ENCODE peak calls at places on chromosomes 6 and 20, in ten cellular contexts. Y is ovary, M is heart left ventricle, D is IMR-90, Z is A549, H is NB4, C is transverse colon, I is lower leg skin, F is prostate gland, T is adrenal gland. O is an unnamed sample.

GRCh38 chr20:58921564-58921963 is 59.5 kb upstream of the NELFCD start:
- DNase-seq in F (no peak), T (no peak), M (no peak), I (no peak), D (no peak), Z (no peak), Y (no peak), C (no peak), H (no peak), O (no peak)

GRCh38 chr6:44090465-44090864 is 36.8 kb downstream of the MRPL14 start:
- DNase-seq in D (no peak), H (no peak), M (no peak), Z (no peak), C (no peak), F (no peak), Y (no peak), T (no peak), I (no peak), O (no peak)

GRCh38 chr20:58871533-58872102 is 19.1 kb downstream of the GNAS start:
- DNase-seq in F (no peak), T (no peak), Y (no peak), I (no peak), H (no peak), C (no peak), M (no peak), Z (no peak), D (no peak), O (no peak)

GRCh38 chr6:1695546-1696494 is 86.1 kb downstream of the FOXC1 start:
- DNase-seq in M (no peak), I (no peak), F (no peak), Z (no peak), H (no peak), D (no peak), T (no peak), C (no peak), Y (no peak), O (no peak)

GRCh38 chr6:52416629-52417151 is 3.5 kb upstream of the EFHC1 start:
- DNase-seq in C (no peak), Y (no peak), Z (peak), F (peak), H (peak), M (no peak), I (peak), D (peak), T (no peak), O (peak)

GRCh38 chr6:125824946-125825786 is 34.4 kb downstream of the NCOA7 start:
- DNase-seq in H (no peak), T (no peak), D (no peak), I (no peak), M (no peak), Y (no peak), Z (no peak), F (no peak), C (no peak), O (no peak)

GRCh38 chr20:58143531-58143930 is 84.9 kb downstream of the ANKRD60 start:
- DNase-seq in I (no peak), Z (no peak), H (no peak), D (no peak), F (no peak), M (no peak), T (no peak), C (no peak), Y (no peak), O (no peak)

GRCh38 chr20:33433465-33433864 is 10.1 kb downstream of the SNTA1 start:
- DNase-seq in C (no peak), F (no peak), Y (no peak), I (no peak), D (no peak), H (no peak), M (peak), Z (no peak), T (peak), O (no peak)

GRCh38 chr6:14280006-14280510 is 162.5 kb downstream of the CD83 start:
- DNase-seq in T (no peak), I (no peak), F (no peak), Y (no peak), H (no peak), M (no peak), D (no peak), C (no peak), Z (no peak), O (no peak)

GRCh38 chr6:73956305-73956704 is 260.3 kb downstream of the CD109 start:
- DNase-seq in C (no peak), Z (no peak), T (no peak), M (no peak), D (no peak), I (no peak), F (no peak), H (no peak), Y (no peak), O (no peak)

GRCh38 chr6:71090216-71090615 is 133.4 kb upstream of the B3GAT2 start:
- DNase-seq in I (no peak), D (no peak), M (no peak), H (no peak), F (no peak), Y (no peak), Z (no peak), T (no peak), C (no peak), O (no peak)

GRCh38 chr20:50188287-50188688 is 2.3 kb upstream of the CEBPB start:
- DNase-seq in H (no peak), C (no peak), M (no peak), Y (no peak), D (no peak), Z (no peak), I (no peak), T (no peak), F (no peak), O (no peak)

GRCh38 chr6:42224222-42225042 is 6.8 kb upstream of the MRPS10 start:
- DNase-seq in H (peak), F (no peak), C (no peak), Z (peak), M (no peak), I (no peak), Y (no peak), D (peak), T (no peak), O (peak)

GRCh38 chr6:104949206-104949605 is 7.7 kb upstream of the LIN28B start:
- DNase-seq in I (no peak), Z (no peak), M (no peak), Y (no peak), H (no peak), D (no peak), C (no peak), F (no peak), T (no peak), O (no peak)

GRCh38 chr20:11140359-11140758 is 466.6 kb upstream of the JAG1 start:
- DNase-seq in H (no peak), I (no peak), D (peak), M (no peak), F (no peak), Z (no peak), Y (no peak), C (no peak), T (no peak), O (peak)

GRCh38 chr6:137353842-137354397 is 134.7 kb upstream of the IFNGR1 start:
- DNase-seq in T (no peak), H (no peak), F (no peak), C (no peak), Z (no peak), Y (no peak), I (no peak), M (no peak), D (no peak), O (no peak)

GRCh38 chr20:5191829-5192569 is 65.2 kb downstream of the CDS2 start:
- DNase-seq in Z (peak), D (peak), F (peak), Y (peak), H (peak), I (no peak), M (no peak), T (peak), C (peak), O (peak)

DNA sequence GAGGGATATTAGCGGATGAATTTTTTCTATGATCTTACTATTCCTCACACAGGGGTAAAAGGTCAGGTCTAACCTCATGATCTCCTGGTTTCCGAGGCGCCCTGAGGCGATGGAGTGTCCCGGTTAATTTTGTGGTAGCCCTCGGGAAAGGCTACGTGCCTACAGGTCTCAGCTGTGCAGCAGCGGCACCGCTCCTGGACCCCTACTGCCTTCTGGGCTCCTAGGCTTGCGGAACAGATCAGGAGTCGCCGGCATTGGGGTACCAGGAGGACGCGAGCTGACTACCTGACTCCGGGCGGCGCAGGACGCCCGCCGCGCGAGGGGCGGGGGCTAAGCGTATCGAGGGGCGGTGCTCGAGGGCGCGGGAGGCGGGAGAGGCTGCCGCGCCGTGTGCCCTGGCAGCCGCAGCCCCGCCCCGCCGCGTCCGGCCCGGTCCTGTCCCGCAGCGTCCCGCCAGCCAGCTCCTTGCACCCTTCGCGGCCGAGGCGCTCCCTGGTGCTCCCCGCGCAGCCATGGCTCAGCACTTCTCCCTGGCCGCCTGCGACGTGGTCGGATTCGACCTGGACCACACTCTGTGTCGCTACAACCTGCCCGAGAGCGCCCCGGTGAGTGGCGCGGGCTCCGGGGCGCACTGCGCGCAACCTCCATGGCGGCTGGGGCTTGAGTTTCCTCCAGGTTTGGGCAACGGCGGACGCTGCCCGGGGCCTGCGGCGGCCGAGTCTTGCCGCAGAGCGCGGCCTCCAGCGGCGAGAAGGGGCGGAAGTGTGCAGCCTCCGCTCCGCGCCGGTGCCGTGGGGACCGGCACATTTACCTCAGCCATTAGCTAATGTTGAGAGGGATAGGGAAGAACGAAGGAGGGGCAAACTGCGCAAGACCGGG is at the start of gene NT5DC1:
- DNase-seq in Y (peak), D (peak), M (peak), T (peak), Z (peak), I (peak), F (peak), C (peak), H (peak), O (peak)
- TF ChIP-seq POLR2A in Y (peak), D (no peak), M (no peak), T (peak), Z (peak), I (no peak), F (peak), C (peak), H (peak), O (peak)

DNA sequence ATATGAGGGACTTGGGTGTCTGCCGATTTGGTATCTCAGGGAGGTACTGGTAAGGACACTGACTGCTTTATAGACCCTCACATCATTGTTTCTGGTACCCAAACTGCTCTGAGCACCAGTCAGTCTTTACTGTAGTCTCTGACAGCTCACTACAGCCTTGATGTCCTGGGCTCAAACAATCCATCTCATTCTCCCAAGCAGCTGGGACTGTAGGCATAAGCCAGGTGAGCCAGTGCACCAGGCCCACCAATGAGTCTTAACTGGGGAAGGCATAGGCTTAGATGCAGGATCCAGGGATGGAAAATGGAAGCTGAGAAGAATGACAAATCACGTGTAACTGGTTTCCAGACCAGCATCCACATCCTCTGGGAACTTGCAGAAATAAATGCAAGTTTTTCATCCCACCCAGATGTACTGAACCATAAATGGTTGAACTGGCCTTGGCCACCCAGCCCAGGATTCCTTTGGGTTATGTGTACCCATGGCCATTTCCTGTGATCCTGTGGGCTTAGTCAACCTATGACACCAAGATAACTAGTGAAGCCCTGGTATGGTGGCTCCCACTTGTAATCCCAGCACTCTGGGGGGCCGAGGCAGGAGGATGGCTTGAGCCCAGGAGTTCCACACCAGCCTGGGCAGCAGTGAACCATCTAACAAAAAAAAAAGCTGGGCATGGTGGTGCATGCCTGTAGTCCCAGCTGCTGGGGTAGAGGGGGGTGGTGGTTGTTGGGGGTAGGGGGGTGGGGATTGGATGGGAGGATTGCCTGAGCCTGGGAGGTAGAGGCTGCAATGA is 5.8 kb downstream of the TUBB start:
- DNase-seq in T (no peak), H (peak), D (peak), I (no peak), Y (no peak), F (no peak), Z (no peak), M (no peak), C (no peak), O (no peak)
- TF ChIP-seq POLR2A in T (no peak), H (no peak), D (peak), I (no peak), Y (no peak), F (no peak), Z (no peak), M (no peak), C (no peak), O (no peak)

DNA sequence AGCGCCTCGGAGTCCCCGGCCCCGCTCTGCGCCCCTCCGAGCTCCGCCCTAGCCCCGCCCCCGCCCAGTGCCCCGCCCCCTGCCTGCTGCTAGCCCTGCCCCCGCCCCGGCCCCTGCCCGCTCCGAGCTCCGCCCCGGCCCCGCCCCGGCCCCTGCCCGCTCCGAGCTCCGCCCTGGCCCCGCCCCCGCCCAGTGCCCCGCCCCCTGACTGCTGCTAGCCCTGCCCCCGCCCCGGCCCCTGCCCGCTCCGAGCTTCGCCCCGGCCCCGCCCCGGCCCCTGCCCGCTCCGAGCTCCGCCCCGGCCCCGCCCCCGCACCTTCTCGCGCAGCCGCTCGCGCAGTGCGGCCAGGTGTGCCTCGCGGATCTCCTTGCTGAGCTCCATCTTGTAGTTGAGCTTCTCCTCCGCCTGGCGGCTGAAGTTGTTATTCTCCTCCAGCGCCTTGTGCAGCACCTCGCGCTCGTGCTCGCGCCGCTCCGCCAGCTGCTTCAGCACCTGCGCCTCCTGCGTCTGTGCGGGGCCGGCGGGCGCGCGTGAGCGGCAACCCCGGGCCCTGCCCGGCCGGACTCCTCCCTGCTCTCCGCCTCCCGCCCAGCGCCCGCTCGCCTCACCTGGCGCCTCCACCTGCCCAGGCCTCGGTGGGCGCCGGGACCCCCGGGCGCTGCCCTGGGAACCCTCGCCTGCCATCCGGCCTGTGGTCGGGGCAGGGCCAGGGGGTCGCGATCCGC is 11.3 kb downstream of the STMN3 start:
- DNase-seq in T (peak), M (peak), Y (peak), Z (peak), D (peak), F (peak), I (peak), C (peak), H (peak), O (peak)
- TF ChIP-seq POLR2A in T (no peak), M (no peak), Y (no peak), Z (peak), D (no peak), F (peak), I (no peak), C (no peak), H (no peak), O (no peak)

GRCh38 chr6:146154197-146154596 is 125.3 kb downstream of the GRM1 start:
- DNase-seq in T (no peak), Y (no peak), F (no peak), Z (no peak), H (no peak), D (no peak), M (no peak), I (no peak), C (no peak), O (no peak)

GRCh38 chr6:146149770-146150169 is 120.9 kb downstream of the GRM1 start:
- DNase-seq in Y (no peak), M (no peak), T (no peak), D (no peak), F (no peak), Z (no peak), H (no peak), I (no peak), C (no peak), O (no peak)

DNA sequence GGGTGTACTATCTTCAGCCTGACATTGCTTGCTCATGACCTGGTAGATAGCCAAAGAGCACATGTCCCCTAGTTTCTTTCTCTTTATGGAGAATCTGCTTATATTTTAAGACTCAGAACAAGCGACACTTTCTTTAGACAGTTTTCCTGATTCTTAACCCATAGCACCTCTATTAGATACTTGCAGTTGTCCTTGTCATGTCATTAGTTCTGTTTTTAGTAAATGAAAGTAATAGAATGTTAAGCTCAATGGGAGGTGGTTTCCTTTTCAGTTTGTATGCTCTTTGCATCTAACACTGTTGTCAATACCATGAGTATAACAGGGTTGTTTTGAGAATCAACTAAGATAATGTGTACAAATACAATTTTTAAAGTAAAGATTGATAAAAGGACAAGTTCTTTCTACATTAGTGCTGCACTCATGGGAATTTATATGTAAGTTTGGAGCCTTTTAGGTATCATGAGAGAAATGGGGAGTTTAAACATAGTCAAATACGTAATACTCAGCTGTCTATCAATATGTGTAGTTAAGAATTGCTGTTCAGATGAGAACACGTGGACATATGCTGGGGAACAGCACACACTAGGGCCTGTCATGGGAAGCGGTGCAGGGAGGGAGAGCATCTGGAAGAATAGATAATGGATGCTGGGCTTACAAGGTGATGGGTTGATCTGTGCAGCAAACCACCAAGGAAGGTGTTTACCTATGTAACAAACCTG is 124.3 kb downstream of the GRM1 start:
- DNase-seq in I (no peak), H (no peak), T (no peak), M (no peak), F (no peak), Z (no peak), Y (no peak), D (no peak), C (no peak), O (no peak)
- TF ChIP-seq POLR2A in I (no peak), H (no peak), T (no peak), M (no peak), F (no peak), Z (no peak), Y (no peak), D (no peak), C (no peak), O (no peak)

GRCh38 chr6:31531162-31531561 is 2.4 kb downstream of the MCCD1 start:
- DNase-seq in F (no peak), H (no peak), Z (no peak), C (no peak), D (no peak), Y (no peak), M (no peak), I (no peak), T (no peak), O (no peak)

GRCh38 chr6:31528307-31528777 is 420 bp upstream of the MCCD1 start:
- DNase-seq in D (no peak), M (no peak), Y (no peak), I (no peak), H (peak), T (no peak), C (no peak), F (no peak), Z (no peak), O (no peak)

GRCh38 chr6:31530659-31531058 is 1.9 kb downstream of the MCCD1 start:
- DNase-seq in M (no peak), Z (no peak), H (no peak), C (no peak), D (no peak), F (no peak), T (no peak), Y (no peak), I (no peak), O (no peak)

GRCh38 chr6:31529329-31530150 is 778 bp downstream of the MCCD1 start:
- DNase-seq in H (peak), D (no peak), T (no peak), C (no peak), I (no peak), F (no peak), Z (no peak), Y (no peak), M (no peak), O (no peak)

DNA sequence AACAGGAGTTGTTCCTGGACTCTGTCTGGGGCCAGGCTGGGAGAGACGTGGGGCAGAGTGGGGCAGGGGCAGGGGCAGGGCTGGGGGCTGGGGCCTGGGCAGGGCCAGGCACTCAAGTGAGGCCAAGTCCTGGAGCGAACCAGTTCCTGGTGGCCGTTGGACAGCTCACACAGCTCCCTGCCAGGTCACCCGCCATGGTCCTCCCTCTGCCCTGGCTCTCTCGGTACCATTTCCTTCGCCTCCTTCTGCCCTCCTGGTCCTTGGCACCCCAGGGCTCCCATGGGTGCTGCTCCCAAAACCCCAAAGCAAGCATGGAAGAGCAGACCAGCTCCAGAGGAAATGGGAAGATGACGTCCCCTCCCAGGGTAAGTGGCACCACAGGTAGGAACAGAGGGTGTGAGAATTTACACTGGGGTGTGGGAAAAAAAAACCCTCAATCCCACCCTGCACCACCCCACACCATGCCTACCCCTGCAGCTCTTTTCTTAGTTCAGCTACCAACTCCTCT is at the start of gene MCCD1:
- DNase-seq in H (peak), M (no peak), Y (no peak), Z (no peak), F (no peak), C (no peak), T (no peak), I (no peak), D (no peak), O (no peak)
- TF ChIP-seq POLR2A in H (no peak), M (no peak), Y (no peak), Z (no peak), F (no peak), C (no peak), T (no peak), I (no peak), D (no peak), O (no peak)

GRCh38 chr6:30717129-30717844 is at the start of gene MDC1:
- DNase-seq in M (peak), C (peak), T (peak), D (peak), Z (peak), I (peak), F (peak), Y (peak), H (peak), O (peak)
- TF ChIP-seq POLR2A in M (peak), C (peak), T (peak), D (peak), Z (peak), I (no peak), F (peak), Y (peak), H (peak), O (peak)

O was measured in H54.